ENCODE peak calls at places on chromosome 7, in seven cellular contexts. L is GM23338, C is cardiac muscle cell, S is heart left ventricle, P is skeletal muscle cell, Y is body of pancreas, N is fibroblast of pulmonary artery. I is an unnamed sample.

GRCh38 chr7:5472432-5473315 is 49.0 kb upstream of the TNRC18 start:
- DNase-seq in L (no peak), C (no peak), S (no peak), P (no peak), Y (no peak), N (no peak), I (no peak)

GRCh38 chr7:44964831-44965440 is 13.9 kb downstream of the MYO1G start:
- DNase-seq in L (no peak), C (no peak), S (no peak), P (no peak), Y (no peak), N (no peak), I (no peak)

GRCh38 chr7:25854608-25855497 is 297.1 kb upstream of the NFE2L3 start:
- DNase-seq in L (peak), C (peak), S (peak), P (peak), Y (peak), N (peak), I (peak)

GRCh38 chr7:3283130-3283704 is 17.8 kb upstream of the SDK1 start:
- DNase-seq in L (peak), C (no peak), S (no peak), P (no peak), Y (no peak), N (no peak), I (no peak)

GRCh38 chr7:80659120-80660055 is 20.9 kb downstream of the CD36 start:
- DNase-seq in L (peak), C (peak), S (no peak), P (no peak), Y (no peak), N (peak), I (no peak)

GRCh38 chr7:69889338-69890080 is 291.2 kb downstream of the AUTS2 start:
- DNase-seq in L (no peak), C (no peak), S (no peak), P (no peak), Y (no peak), N (no peak), I (no peak)

GRCh38 chr7:123649956-123650355 is 5.7 kb upstream of the LMOD2 start:
- DNase-seq in L (no peak), C (peak), S (no peak), P (no peak), Y (no peak), N (peak), I (no peak)

GRCh38 chr7:88218836-88219605 is 817 bp downstream of the SRI start:
- DNase-seq in L (peak), C (peak), S (peak), P (peak), Y (peak), N (peak), I (peak)

GRCh38 chr7:18212788-18213187 is 185.1 kb upstream of the PRPS1L1 start:
- DNase-seq in L (no peak), C (peak), S (peak), P (peak), Y (no peak), N (peak), I (no peak)

GRCh38 chr7:111113263-111114017 is 22.5 kb downstream of the LRRN3 start:
- DNase-seq in L (no peak), C (peak), S (no peak), P (no peak), Y (no peak), N (peak), I (no peak)

GRCh38 chr7:157544226-157544625 is 207.4 kb downstream of the DNAJB6 start:
- DNase-seq in L (no peak), C (no peak), S (no peak), P (no peak), Y (no peak), N (no peak), I (no peak)

GRCh38 chr7:50353894-50354595 is 49.5 kb downstream of the IKZF1 start:
- DNase-seq in L (no peak), C (no peak), S (no peak), P (no peak), Y (no peak), N (no peak), I (no peak)

GRCh38 chr7:157183832-157184231 is 45.1 kb downstream of the UBE3C start:
- DNase-seq in L (no peak), C (no peak), S (no peak), P (no peak), Y (no peak), N (no peak), I (no peak)

GRCh38 chr7:71313562-71313961 is 181.6 kb downstream of the GALNT17 start:
- DNase-seq in L (peak), C (no peak), S (no peak), P (no peak), Y (no peak), N (no peak), I (no peak)

GRCh38 chr7:44292876-44293560 is 32.4 kb downstream of the CAMK2B start:
- DNase-seq in L (no peak), C (no peak), S (no peak), P (no peak), Y (peak), N (no peak), I (peak)

GRCh38 chr7:122136639-122137253 is 7.3 kb downstream of the AASS start:
- DNase-seq in L (no peak), C (peak), S (no peak), P (no peak), Y (no peak), N (peak), I (no peak)

GRCh38 chr7:5657901-5658300 is 123.6 kb downstream of the RNF216 start:
- DNase-seq in L (no peak), C (no peak), S (no peak), P (no peak), Y (no peak), N (no peak), I (no peak)

GRCh38 chr7:668139-668871 is 58.2 kb upstream of the DNAAF5 start:
- DNase-seq in L (no peak), C (peak), S (peak), P (peak), Y (no peak), N (peak), I (peak)

GRCh38 chr7:28419717-28420116 is 7.4 kb downstream of the CREB5 start:
- DNase-seq in L (no peak), C (peak), S (no peak), P (peak), Y (no peak), N (peak), I (no peak)

GRCh38 chr7:32142649-32143048 is 72.4 kb upstream of the PDE1C start:
- DNase-seq in L (no peak), C (peak), S (no peak), P (peak), Y (no peak), N (peak), I (no peak)

GRCh38 chr7:111068618-111069017 is 22.3 kb upstream of the LRRN3 start:
- DNase-seq in L (no peak), C (no peak), S (no peak), P (no peak), Y (no peak), N (no peak), I (no peak)

GRCh38 chr7:28405662-28406061 is 6.7 kb upstream of the CREB5 start:
- DNase-seq in L (no peak), C (peak), S (peak), P (peak), Y (peak), N (peak), I (no peak)

GRCh38 chr7:80699030-80699638 is 60.7 kb downstream of the CD36 start:
- DNase-seq in L (peak), C (peak), S (no peak), P (no peak), Y (no peak), N (peak), I (no peak)

GRCh38 chr7:94907420-94908203 is at the start of gene PPP1R9A:
- DNase-seq in L (peak), C (peak), S (peak), P (no peak), Y (peak), N (peak), I (peak)

GRCh38 chr7:73329861-73330581 is 2.1 kb downstream of the FKBP6 start:
- DNase-seq in L (no peak), C (peak), S (no peak), P (no peak), Y (no peak), N (peak), I (no peak)

GRCh38 chr7:150686030-150686626 is 622 bp downstream of the GIMAP2 start:
- DNase-seq in L (no peak), C (no peak), S (no peak), P (no peak), Y (no peak), N (no peak), I (no peak)

GRCh38 chr7:142563470-142563869 is 185.8 kb upstream of the PRSS1 start:
- DNase-seq in L (no peak), C (no peak), S (no peak), P (no peak), Y (no peak), N (no peak), I (no peak)

GRCh38 chr7:121909721-121910359 is 36.9 kb downstream of the PTPRZ1 start:
- DNase-seq in L (peak), C (no peak), S (no peak), P (no peak), Y (no peak), N (no peak), I (no peak)

GRCh38 chr7:111092406-111093160 is 1.7 kb downstream of the LRRN3 start:
- DNase-seq in L (no peak), C (no peak), S (no peak), P (no peak), Y (no peak), N (no peak), I (no peak)

GRCh38 chr7:79876769-79877362 is 257.8 kb upstream of the GNAI1 start:
- DNase-seq in L (no peak), C (peak), S (no peak), P (peak), Y (no peak), N (peak), I (no peak)

GRCh38 chr7:96183163-96183562 is 138.7 kb downstream of the SLC25A13 start:
- DNase-seq in L (no peak), C (peak), S (no peak), P (no peak), Y (no peak), N (no peak), I (no peak)

GRCh38 chr7:120553497-120553896 is 280.5 kb downstream of the KCND2 start:
- DNase-seq in L (no peak), C (no peak), S (no peak), P (no peak), Y (no peak), N (no peak), I (no peak)

GRCh38 chr7:4100691-4101090 is 581.4 kb upstream of the FOXK1 start:
- DNase-seq in L (no peak), C (no peak), S (no peak), P (no peak), Y (no peak), N (no peak), I (no peak)

GRCh38 chr7:55513849-55514248 is 58.5 kb downstream of the VOPP1 start:
- DNase-seq in L (no peak), C (no peak), S (no peak), P (no peak), Y (no peak), N (no peak), I (no peak)

GRCh38 chr7:90244909-90245841 is at the start of gene CFAP69:
- DNase-seq in L (peak), C (peak), S (peak), P (peak), Y (peak), N (peak), I (peak)

GRCh38 chr7:90248706-90249105 is 3.7 kb downstream of the CFAP69 start:
- DNase-seq in L (no peak), C (no peak), S (no peak), P (no peak), Y (no peak), N (no peak), I (no peak)

GRCh38 chr7:90242369-90243168 is 2.4 kb upstream of the CFAP69 start:
- DNase-seq in L (no peak), C (no peak), S (no peak), P (no peak), Y (no peak), N (no peak), I (no peak)

GRCh38 chr7:90244565-90244908 is 437 bp upstream of the CFAP69 start:
- DNase-seq in L (no peak), C (no peak), S (no peak), P (no peak), Y (no peak), N (no peak), I (no peak)

GRCh38 chr7:90246184-90246583 is 1.2 kb downstream of the CFAP69 start:
- DNase-seq in L (peak), C (peak), S (no peak), P (peak), Y (no peak), N (peak), I (no peak)
- H3K4me3 ChIP-seq in L (peak), C (peak), S (peak), P (peak), Y (no peak), N (peak), I (peak)

GRCh38 chr7:77197135-77197534 is 2.5 kb downstream of the FGL2 start:
- DNase-seq in L (no peak), C (no peak), S (no peak), P (no peak), Y (no peak), N (no peak), I (no peak)
- H3K4me3 ChIP-seq in L (no peak), C (no peak), S (peak), P (no peak), Y (no peak), N (no peak), I (no peak)

GRCh38 chr7:98617051-98617959 is at the start of gene NPTX2:
- DNase-seq in L (peak), C (peak), S (peak), P (no peak), Y (peak), N (peak), I (peak)
- H3K4me3 ChIP-seq in L (peak), C (peak), S (peak), P (peak), Y (peak), N (peak), I (peak)

GRCh38 chr7:36191292-36191920 is 38.4 kb downstream of the EEPD1 start:
- DNase-seq in L (no peak), C (no peak), S (no peak), P (no peak), Y (no peak), N (no peak), I (no peak)
- H3K4me3 ChIP-seq in L (no peak), C (no peak), S (no peak), P (no peak), Y (no peak), N (no peak), I (no peak)

GRCh38 chr7:66920256-66920655 is 769 bp upstream of the TMEM248 start:
- DNase-seq in L (no peak), C (no peak), S (no peak), P (no peak), Y (no peak), N (no peak), I (no peak)
- H3K4me3 ChIP-seq in L (peak), C (peak), S (peak), P (peak), Y (no peak), N (peak), I (peak)

GRCh38 chr7:47449810-47450586 is 131.9 kb downstream of the TNS3 start:
- DNase-seq in L (no peak), C (peak), S (no peak), P (peak), Y (no peak), N (no peak), I (no peak)

GRCh38 chr7:47452295-47452694 is 129.6 kb downstream of the TNS3 start:
- DNase-seq in L (no peak), C (no peak), S (no peak), P (no peak), Y (peak), N (no peak), I (no peak)

GRCh38 chr7:47452715-47453092 is 129.2 kb downstream of the TNS3 start:
- DNase-seq in L (no peak), C (no peak), S (no peak), P (no peak), Y (peak), N (no peak), I (no peak)

GRCh38 chr7:47453093-47454056 is 128.5 kb downstream of the TNS3 start:
- DNase-seq in L (no peak), C (peak), S (peak), P (peak), Y (peak), N (peak), I (no peak)

GRCh38 chr7:47451851-47452205 is 130.1 kb downstream of the TNS3 start:
- DNase-seq in L (no peak), C (no peak), S (no peak), P (no peak), Y (no peak), N (no peak), I (no peak)
- H3K4me3 ChIP-seq in L (no peak), C (no peak), S (peak), P (peak), Y (no peak), N (no peak), I (no peak)

GRCh38 chr7:155204744-155205367 is 92.8 kb upstream of the INSIG1 start:
- DNase-seq in L (no peak), C (no peak), S (no peak), P (no peak), Y (no peak), N (no peak), I (no peak)
- H3K4me3 ChIP-seq in L (no peak), C (no peak), S (peak), P (peak), Y (no peak), N (no peak), I (no peak)

GRCh38 chr7:39700932-39701331 is 77.6 kb downstream of the RALA start:
- DNase-seq in L (no peak), C (no peak), S (peak), P (no peak), Y (no peak), N (no peak), I (peak)
- H3K4me3 ChIP-seq in L (no peak), C (no peak), S (no peak), P (no peak), Y (no peak), N (no peak), I (no peak)

GRCh38 chr7:114048386-114049235 is 129.8 kb upstream of the PPP1R3A start:
- DNase-seq in L (peak), C (peak), S (no peak), P (peak), Y (no peak), N (peak), I (no peak)
- H3K4me3 ChIP-seq in L (no peak), C (no peak), S (peak), P (peak), Y (no peak), N (peak), I (no peak)

I was measured in dorsolateral prefrontal cortex.